ENCODE peak calls at places on chromosomes 2 and 18, in four cellular contexts. F is A549, M is IMR-90, H is SJSA1. J is an unnamed sample.

GRCh38 chr18:50061876-50062517 is 132.9 kb downstream of the MYO5B start:
- DNase-seq in M (no peak), F (no peak), H (no peak), J (no peak)

GRCh38 chr18:79242246-79242645 is 153.5 kb upstream of the NFATC1 start:
- DNase-seq in M (peak; percentile 4), H (no peak), F (no peak), J (no peak)

GRCh38 chr2:231462729-231463465 is 1.4 kb downstream of the NCL start:
- DNase-seq in H (no peak), F (no peak), M (no peak), J (no peak)

GRCh38 chr2:158745067-158745865 is 49.9 kb upstream of the DAPL1 start:
- DNase-seq in M (peak; percentile 74), H (no peak), F (peak; percentile 66), J (no peak)

GRCh38 chr2:229492034-229492433 is 220.9 kb upstream of the PID1 start:
- DNase-seq in H (no peak), F (no peak), M (no peak), J (no peak)

GRCh38 chr18:57953883-57954282 is 90.1 kb upstream of the NEDD4L start:
- DNase-seq in F (no peak), H (no peak), M (no peak), J (no peak)

GRCh38 chr2:223935459-223936125 is 9.5 kb downstream of the WDFY1 start:
- DNase-seq in F (no peak), M (no peak), H (no peak), J (no peak)

GRCh38 chr2:209872675-209873074 is 101.0 kb downstream of the UNC80 start:
- DNase-seq in F (peak; percentile 17), M (no peak), H (peak; percentile 75), J (no peak)

GRCh38 chr2:130837175-130837810 is 579 bp downstream of the ARHGEF4 start:
- DNase-seq in M (no peak), F (no peak), H (no peak), J (no peak)

GRCh38 chr2:19299522-19299921 is 58.9 kb downstream of the OSR1 start:
- DNase-seq in F (no peak), H (no peak), M (peak; percentile 31), J (no peak)

GRCh38 chr2:148978026-148978685 is 60.3 kb upstream of the LYPD6B start:
- DNase-seq in M (no peak), F (no peak), H (no peak), J (no peak)

GRCh38 chr2:231680284-231680991 is 27.9 kb upstream of the PTMA start:
- DNase-seq in H (no peak), F (no peak), M (no peak), J (no peak)

GRCh38 chr18:55224086-55224625 is 264.9 kb upstream of the CCDC68 start:
- DNase-seq in H (no peak), F (no peak), M (peak; percentile 55), J (no peak)
- H3K4me1 ChIP-seq in H (peaks cover 23% of the 10 kb centered on the region), F (peaks cover 11% of the 10 kb centered on the region), M (peaks cover 10% of the 10 kb centered on the region), J (no peaks in the 10 kb centered on the region)

GRCh38 chr2:236256601-236257000 is 7.6 kb downstream of the ASB18 start:
- DNase-seq in M (no peak), H (no peak), F (no peak), J (no peak)

GRCh38 chr2:236257171-236257570 is 7.0 kb downstream of the ASB18 start:
- DNase-seq in H (peak; percentile 17), F (no peak), M (no peak), J (no peak)

GRCh38 chr2:236259371-236259770 is 4.8 kb downstream of the ASB18 start:
- DNase-seq in H (peak; percentile 22), M (no peak), F (no peak), J (no peak)

GRCh38 chr2:236254674-236255073 is 9.5 kb downstream of the ASB18 start:
- DNase-seq in F (no peak), H (peak; percentile 18), M (no peak), J (no peak)

GRCh38 chr2:236257575-236257974 is 6.6 kb downstream of the ASB18 start:
- DNase-seq in F (no peak), H (no peak), M (no peak), J (no peak)
- H3K4me1 ChIP-seq in F (no peaks in the 10 kb centered on the region), H (peaks cover 6% of the 10 kb centered on the region), M (no peaks in the 10 kb centered on the region), J (no peaks in the 10 kb centered on the region)

DNA sequence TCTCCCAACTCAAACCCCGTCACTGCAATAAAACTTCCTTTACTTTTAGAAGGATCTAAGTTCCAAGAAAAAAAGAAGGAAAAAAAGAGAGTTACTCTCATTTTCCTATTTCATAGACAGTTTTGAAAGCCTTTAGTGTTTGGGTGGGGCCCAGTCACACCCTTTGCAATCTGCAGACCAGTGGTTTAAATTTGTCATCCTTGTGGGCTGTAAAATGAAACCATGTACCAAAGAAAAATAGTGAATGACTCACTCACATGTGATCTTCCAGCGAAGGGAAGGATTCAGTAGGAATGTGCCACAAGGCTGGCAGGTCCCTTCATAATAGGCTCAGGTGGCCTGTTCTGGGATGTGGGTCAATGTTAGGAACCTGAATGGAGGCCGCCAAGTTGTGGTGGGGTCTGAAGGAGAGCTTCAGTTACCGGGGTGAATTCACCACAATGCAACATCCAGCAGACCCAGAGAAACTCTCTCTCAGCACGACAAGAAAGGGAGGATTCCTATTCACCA is 28.3 kb downstream of the ANXA4 start:
- DNase-seq in F (peak; percentile 77), M (peak; percentile 88), H (peak; percentile 53), J (no peak)
- H3K4me1 ChIP-seq in F (peaks cover 100% of the 10 kb centered on the region), M (peaks cover 20% of the 10 kb centered on the region), H (peaks cover 52% of the 10 kb centered on the region), J (no peaks in the 10 kb centered on the region)

GRCh38 chr2:96819876-96820511 is 3.9 kb downstream of the CNNM3 start:
- DNase-seq in H (no peak), F (no peak), M (no peak), J (no peak)
- H3K4me1 ChIP-seq in H (peaks cover 29% of the 10 kb centered on the region), F (peaks cover 42% of the 10 kb centered on the region), M (peaks cover 14% of the 10 kb centered on the region), J (peaks cover 81% of the 10 kb centered on the region)

GRCh38 chr2:120667981-120668380 is 67.7 kb upstream of the GLI2 start:
- DNase-seq in M (no peak), F (no peak), H (peak; percentile 12), J (peak; percentile 18)

GRCh38 chr2:120670771-120671480 is 64.7 kb upstream of the GLI2 start:
- DNase-seq in F (no peak), H (no peak), M (no peak), J (peak; percentile 50)

GRCh38 chr2:120670371-120670770 is 65.3 kb upstream of the GLI2 start:
- DNase-seq in F (no peak), H (no peak), M (no peak), J (no peak)

GRCh38 chr2:120669121-120669952 is 66.3 kb upstream of the GLI2 start:
- DNase-seq in F (peak; percentile 26), M (peak; percentile 60), H (peak; percentile 66), J (peak; percentile 61)

GRCh38 chr2:120669971-120670370 is 65.7 kb upstream of the GLI2 start:
- DNase-seq in H (no peak), M (no peak), F (no peak), J (peak; percentile 57)
- H3K4me1 ChIP-seq in H (peaks cover 9% of the 10 kb centered on the region), M (no peaks in the 10 kb centered on the region), F (peaks cover 5% of the 10 kb centered on the region), J (no peaks in the 10 kb centered on the region)

GRCh38 chr2:121793816-121794215 is 38.4 kb downstream of the TSN start:
- DNase-seq in M (no peak), H (no peak), F (no peak), J (no peak)

GRCh38 chr2:121796239-121796638 is 40.8 kb downstream of the TSN start:
- DNase-seq in H (no peak), M (no peak), F (no peak), J (no peak)

GRCh38 chr2:121791801-121792221 is 36.4 kb downstream of the TSN start:
- DNase-seq in M (no peak), F (no peak), H (no peak), J (no peak)

GRCh38 chr2:121791253-121791652 is 35.8 kb downstream of the TSN start:
- DNase-seq in F (no peak), H (no peak), M (no peak), J (no peak)

GRCh38 chr2:121794233-121794632 is 38.8 kb downstream of the TSN start:
- DNase-seq in H (no peak), M (no peak), F (no peak), J (no peak)
- H3K4me1 ChIP-seq in H (peaks cover 15% of the 10 kb centered on the region), M (no peaks in the 10 kb centered on the region), F (peaks cover 8% of the 10 kb centered on the region), J (no peaks in the 10 kb centered on the region)

J was measured in sigmoid colon.